ENCODE peak calls at places on chromosomes 7 and 10, in six cellular contexts. P is HT-29; W is lower lobe of right lung; X is activated naive CD4-positive, alpha-beta T cell; T is adipocyte; U is activated naive CD8-positive, alpha-beta T cell treated with anti-CD3 and anti-CD28 coated beads, Interleukin-2, amount 50 U/mL, for 16 hours. N is an unnamed sample.
A peak's percentile ranks its signal among the peaks of the same experiment; 100 is the strongest.

GRCh38 chr7:23593706-23594105 is 3.5 kb upstream of the CCDC126 start:
- DNase-seq in U (no peak), T (no peak), W (no peak), X (no peak), P (no peak), N (no peak)

GRCh38 chr7:3895341-3895740 is 594.3 kb downstream of the SDK1 start:
- DNase-seq in P (no peak), X (no peak), T (no peak), U (no peak), W (no peak), N (no peak)

GRCh38 chr10:86182150-86182549 is 184.4 kb downstream of the GRID1 start:
- DNase-seq in U (no peak), W (no peak), P (no peak), X (no peak), T (no peak), N (no peak)

GRCh38 chr10:123642697-123643096 is 23.5 kb upstream of the GPR26 start:
- DNase-seq in P (peak; percentile 13), X (no peak), W (no peak), U (no peak), T (no peak), N (no peak)

GRCh38 chr7:123755345-123755744 is 6.5 kb upstream of the WASL start:
- DNase-seq in X (no peak), U (no peak), W (no peak), P (no peak), T (no peak), N (no peak)

GRCh38 chr10:89829887-89830269 is 128.5 kb downstream of the KIF20B start:
- DNase-seq in T (no peak), X (no peak), W (no peak), U (no peak), P (no peak), N (no peak)

GRCh38 chr10:84135836-84136235 is 3.5 kb upstream of the GHITM start:
- DNase-seq in U (no peak), X (no peak), P (peak; percentile 68), T (no peak), W (no peak), N (no peak)

GRCh38 chr10:121880842-121881423 is 46.9 kb downstream of the ATE1 start:
- DNase-seq in P (no peak), T (peak; percentile 64), U (no peak), W (no peak), X (no peak), N (no peak)

GRCh38 chr7:52569151-52569550 is 466.3 kb upstream of the POM121L12 start:
- DNase-seq in U (no peak), X (no peak), P (no peak), T (no peak), W (no peak), N (no peak)

GRCh38 chr7:100489824-100490223 is 6.1 kb downstream of the NYAP1 start:
- DNase-seq in U (no peak), X (no peak), P (peak; percentile 80), T (peak; percentile 66), W (no peak), N (peak; percentile 82)

GRCh38 chr10:73944356-73945100 is 33.6 kb downstream of the PLAU start:
- DNase-seq in W (no peak), X (no peak), U (no peak), T (no peak), P (no peak), N (no peak)